ENCODE peak calls at places on chromosomes 4 and X, in five cellular contexts. Z is progenitor cell of endocrine pancreas; X is activated CD8-positive, alpha-beta T cell treated with anti-CD3 and anti-CD28 coated beads for 36 hours; U is A549; N is endothelial cell. O is an unnamed sample.

GRCh38 chrX:132651411-132652086 is 162.7 kb upstream of the MBNL3 start:
- DNase-seq in N (no peak), Z (no peak), X (no peak), U (no peak), O (no peak)

GRCh38 chr4:8721621-8722020 is 129.1 kb downstream of the CPZ start:
- DNase-seq in U (no peak), Z (no peak), N (no peak), X (no peak), O (no peak)

GRCh38 chr4:53185853-53186590 is 179.8 kb downstream of the SCFD2 start:
- DNase-seq in U (no peak), Z (no peak), N (no peak), X (no peak), O (no peak)

GRCh38 chr4:24637173-24637572 is 52.8 kb upstream of the DHX15 start:
- DNase-seq in U (no peak), Z (no peak), X (no peak), N (no peak), O (no peak)

GRCh38 chr4:2459589-2460349 is 9.1 kb upstream of the RNF4 start:
- DNase-seq in U (no peak), Z (no peak), X (no peak), N (no peak), O (no peak)

GRCh38 chrX:66914082-66914481 is 275.2 kb upstream of the EDA2R start:
- DNase-seq in Z (no peak), N (no peak), U (peak), X (no peak), O (no peak)

GRCh38 chrX:9671998-9672397 is 93.6 kb downstream of the GPR143 start:
- DNase-seq in U (no peak), X (no peak), N (no peak), Z (no peak), O (no peak)

GRCh38 chr4:53563824-53564223 is 27.5 kb downstream of the LNX1 start:
- DNase-seq in N (no peak), U (no peak), X (peak), Z (no peak), O (no peak)

GRCh38 chrX:39705299-39705698 is 392.5 kb downstream of the BCOR start:
- DNase-seq in N (no peak), X (peak), Z (no peak), U (peak), O (no peak)

GRCh38 chr4:131063878-131064277 is 1967.9 kb downstream of the C4orf33 start:
- DNase-seq in Z (no peak), X (no peak), U (no peak), N (no peak), O (no peak)

GRCh38 chrX:76428243-76429130 is 977 bp downstream of the MAGEE1 start:
- DNase-seq in Z (peak), X (peak), N (peak), U (no peak), O (no peak)

GRCh38 chrX:100643212-100643611 is 787 bp upstream of the SRPX2 start:
- DNase-seq in Z (no peak), U (no peak), N (no peak), X (no peak), O (no peak)

GRCh38 chr4:7206385-7206784 is 14.0 kb downstream of the SORCS2 start:
- DNase-seq in U (peak), Z (no peak), X (no peak), N (no peak), O (no peak)

GRCh38 chr4:80202190-80202711 is 4.9 kb downstream of the PRDM8 start:
- DNase-seq in Z (peak), N (peak), U (peak), X (peak), O (peak)

GRCh38 chr4:78493731-78494130 is 57.8 kb upstream of the ANXA3 start:
- DNase-seq in U (no peak), Z (no peak), N (no peak), X (no peak), O (no peak)

GRCh38 chr4:84995386-84995785 is 28.9 kb upstream of the WDFY3 start:
- DNase-seq in N (no peak), X (no peak), U (no peak), Z (no peak), O (no peak)

GRCh38 chr4:182828678-182829025 is 88.5 kb downstream of the DCTD start:
- DNase-seq in Z (no peak), N (no peak), X (no peak), U (no peak), O (no peak)

GRCh38 chrX:9865804-9866471 is 79.7 kb downstream of the SHROOM2 start:
- DNase-seq in Z (no peak), N (no peak), U (no peak), X (no peak), O (no peak)

GRCh38 chr4:68907230-68907629 is 44.4 kb downstream of the UGT2A3 start:
- DNase-seq in N (no peak), U (no peak), X (no peak), Z (no peak), O (no peak)

GRCh38 chr4:48554606-48555005 is 64.6 kb downstream of the ZAR1 start:
- DNase-seq in X (no peak), U (no peak), N (no peak), Z (no peak), O (no peak)

GRCh38 chr4:23889814-23890269 is at the start of gene PPARGC1A:
- DNase-seq in U (no peak), N (no peak), X (no peak), Z (peak), O (no peak)

GRCh38 chr4:145066063-145066501 is 31.9 kb downstream of the ANAPC10 start:
- DNase-seq in N (no peak), X (no peak), Z (no peak), U (peak), O (no peak)

GRCh38 chr4:56668267-56668666 is 12.8 kb downstream of the HOPX start:
- DNase-seq in N (no peak), X (no peak), U (peak), Z (no peak), O (no peak)
- TF ChIP-seq CTCF in N (peak), X (peak), U (no peak), Z (peak), O (no peak)

DNA sequence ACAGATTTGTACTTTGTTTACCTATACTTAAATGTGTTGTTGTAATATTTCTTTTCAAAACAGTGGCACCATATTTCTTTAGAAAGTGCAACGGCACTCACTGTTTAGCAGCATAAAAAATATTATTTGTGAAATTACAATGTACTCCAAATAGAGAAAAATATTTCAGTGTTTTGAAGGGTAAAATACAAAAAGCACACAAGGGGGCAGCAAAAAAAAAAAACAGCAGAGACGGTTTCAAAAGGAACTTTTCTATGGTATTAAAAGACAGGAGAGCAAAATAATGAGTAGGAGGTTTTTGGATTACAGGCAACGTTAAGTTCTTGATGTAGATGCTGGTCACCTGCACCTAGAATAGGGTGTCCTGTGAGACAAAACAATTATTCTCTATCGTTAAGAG is 2.0 kb downstream of the NUDT11 start:
- DNase-seq in N (no peak), X (no peak), U (peak), Z (no peak), O (no peak)
- TF ChIP-seq CTCF in N (no peak), X (peak), U (peak), Z (peak), O (no peak)

GRCh38 chr4:38781854-38782261 is 932 bp downstream of the TLR10 start:
- DNase-seq in N (no peak), Z (no peak), X (no peak), U (no peak), O (no peak)

GRCh38 chr4:38784141-38784540 is 1.4 kb upstream of the TLR10 start:
- DNase-seq in X (no peak), Z (no peak), U (no peak), N (no peak), O (no peak)

GRCh38 chr4:38785041-38785790 is 2.4 kb upstream of the TLR10 start:
- DNase-seq in N (no peak), U (no peak), Z (no peak), X (no peak), O (no peak)

GRCh38 chr4:38783109-38783460 is 295 bp upstream of the TLR10 start:
- DNase-seq in X (no peak), U (no peak), Z (no peak), N (no peak), O (no peak)

DNA sequence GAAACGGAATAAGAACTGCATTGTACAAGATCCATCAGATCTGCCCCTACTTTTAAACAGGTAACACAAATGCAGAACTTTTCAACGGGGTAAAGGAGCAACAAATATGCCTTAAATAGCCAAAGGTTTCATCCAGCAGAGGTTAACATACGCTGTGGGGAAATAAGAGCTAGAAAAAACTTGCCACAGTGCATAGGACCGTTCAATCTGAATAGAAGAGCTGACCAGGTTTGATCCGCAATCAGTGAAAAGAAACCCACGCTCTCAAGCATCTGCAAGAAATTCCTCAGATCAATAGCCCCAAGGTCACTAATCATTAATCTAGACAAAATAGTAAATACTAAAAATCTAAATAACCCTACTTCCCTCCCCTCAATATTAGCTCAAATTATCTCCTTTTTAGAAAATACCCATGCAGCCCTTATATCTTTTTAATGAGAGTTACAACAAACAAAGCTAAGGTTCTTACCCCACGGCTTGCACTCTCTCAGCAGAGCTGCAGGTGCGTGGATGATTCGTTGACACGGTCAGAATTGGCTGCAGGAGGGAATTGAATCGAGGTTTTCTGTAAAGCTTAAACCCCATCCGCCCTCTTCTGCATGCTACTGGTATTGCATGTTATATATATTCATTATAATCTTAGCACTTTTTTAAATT is at the start of gene TLR10:
- DNase-seq in Z (peak), N (peak), X (peak), U (peak), O (no peak)
- TF ChIP-seq CTCF in Z (peak), N (peak), X (peak), U (peak), O (peak)

DNA sequence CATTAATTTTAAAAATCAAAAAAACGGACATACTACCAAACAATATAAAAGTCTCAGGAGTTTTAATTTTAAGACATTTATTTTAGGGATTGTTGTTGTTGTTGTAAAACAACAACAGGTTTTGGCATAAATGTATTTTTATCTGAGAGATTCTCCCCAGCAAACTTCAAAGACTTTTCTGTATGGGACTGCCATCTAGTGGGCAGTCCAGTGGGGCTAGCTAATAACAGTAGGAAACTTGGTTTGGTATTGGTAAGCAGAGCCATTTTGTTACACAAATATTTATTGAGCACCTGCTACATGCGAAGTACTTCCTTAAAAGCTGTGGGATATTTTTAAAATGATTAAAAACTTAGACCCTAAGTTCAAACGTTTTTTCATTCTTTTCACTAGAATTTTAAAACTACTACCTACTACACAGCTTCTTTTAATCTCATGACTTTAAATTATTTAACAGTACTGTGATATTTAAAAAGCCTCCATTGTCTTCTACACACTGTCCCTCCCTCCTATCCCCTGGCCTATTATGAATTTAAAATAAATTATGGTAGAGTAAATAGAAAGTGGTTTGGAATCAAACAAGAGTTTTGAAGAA is 1028.4 kb upstream of the INTU start:
- DNase-seq in N (peak), Z (no peak), U (peak), X (no peak), O (no peak)
- TF ChIP-seq CTCF in N (peak), Z (peak), U (peak), X (no peak), O (no peak)

GRCh38 chr4:142721187-142721586 is 124.9 kb downstream of the INPP4B start:
- DNase-seq in Z (no peak), N (no peak), X (no peak), U (no peak), O (no peak)

GRCh38 chr4:142718981-142719380 is 127.1 kb downstream of the INPP4B start:
- DNase-seq in Z (no peak), U (no peak), N (no peak), X (no peak), O (no peak)

GRCh38 chr4:142715727-142716126 is 130.4 kb downstream of the INPP4B start:
- DNase-seq in Z (no peak), X (no peak), N (no peak), U (no peak), O (no peak)

GRCh38 chr4:142719854-142720541 is 126.1 kb downstream of the INPP4B start:
- DNase-seq in Z (no peak), X (no peak), N (no peak), U (peak), O (no peak)
- TF ChIP-seq CTCF in Z (peak), X (peak), N (peak), U (peak), O (no peak)

DNA sequence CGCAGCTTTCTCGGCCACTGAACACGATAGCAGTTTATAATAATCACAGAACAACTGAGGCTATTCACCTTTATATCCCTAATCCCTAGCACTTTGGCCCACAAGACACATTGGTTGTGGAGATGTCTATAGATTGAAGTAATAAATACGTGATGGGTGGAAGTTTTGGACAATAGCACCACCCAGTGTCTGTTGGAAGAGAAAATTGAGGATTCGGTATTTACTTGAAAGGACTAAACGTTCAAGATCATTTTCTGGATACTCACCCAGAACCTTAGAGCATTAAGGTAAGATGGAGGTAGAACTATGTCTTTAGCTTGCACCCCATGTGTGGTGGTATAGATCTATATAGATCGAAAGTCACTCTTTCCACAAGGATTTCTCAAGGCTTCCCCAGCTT is 792 bp upstream of the TMSB15A start:
- DNase-seq in U (peak), X (no peak), Z (no peak), N (no peak), O (no peak)
- TF ChIP-seq CTCF in U (peak), X (peak), Z (peak), N (no peak), O (no peak)

DNA sequence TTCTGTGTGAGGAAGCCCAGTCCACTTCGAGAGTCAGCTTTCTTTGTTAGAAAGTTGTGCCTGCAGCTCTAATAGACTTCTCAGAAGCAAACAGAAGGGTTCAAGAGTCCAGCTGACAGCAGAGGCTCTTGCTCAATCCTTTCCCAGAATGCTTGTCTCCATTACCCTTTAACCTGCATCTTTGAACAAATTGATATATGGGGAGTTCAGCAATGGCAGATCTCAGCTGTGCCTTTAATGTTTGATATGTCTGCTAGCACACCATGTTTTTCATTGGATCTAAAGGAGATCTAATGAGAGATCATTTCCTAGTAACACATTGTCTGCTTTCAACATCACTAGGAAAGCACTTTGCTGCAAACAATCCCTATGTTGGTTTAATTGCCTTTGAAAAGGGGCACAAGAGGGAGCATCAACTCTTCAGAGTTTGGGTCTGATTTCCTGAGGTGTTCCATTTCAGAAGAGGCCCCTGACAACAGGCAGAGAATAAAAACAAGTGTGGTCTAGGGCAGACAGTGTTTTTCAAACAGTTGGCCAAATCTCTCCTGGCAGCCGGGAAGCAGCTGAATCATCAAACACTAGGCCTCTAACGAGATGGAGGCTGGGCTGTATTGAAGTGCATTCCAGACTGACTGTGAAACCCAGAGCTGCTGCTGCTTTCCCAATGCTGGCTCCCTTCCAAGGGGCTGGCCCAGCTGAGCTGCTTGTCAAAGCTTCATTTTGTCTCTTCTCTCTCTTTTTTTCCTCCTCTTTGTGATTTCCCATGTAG is 55.6 kb downstream of the LUZP4 start:
- DNase-seq in N (peak), U (peak), X (no peak), Z (no peak), O (peak)
- TF ChIP-seq CTCF in N (no peak), U (no peak), X (no peak), Z (no peak), O (no peak)

O was measured in omental fat pad.